ENCODE peak calls at places on chromosomes 2 and 18, in eight cellular contexts. E, W, S, H, V, X, I and Z are unnamed samples.

GRCh38 chr2:16821696-16822095 is 156.1 kb upstream of the CYRIA start:
- DNase-seq in E (no peak), W (no peak), S (no peak), H (no peak), V (no peak), X (no peak), I (no peak), Z (no peak)

GRCh38 chr18:22482948-22483347 is 65.2 kb upstream of the CTAGE1 start:
- DNase-seq in E (no peak), W (no peak), S (no peak), H (no peak), V (no peak), X (no peak), I (no peak), Z (no peak)

GRCh38 chr2:55047677-55048299 is 2.5 kb downstream of the RTN4 start:
- DNase-seq in E (peak; percentile 89), W (no peak), S (peak; percentile 73), H (peak; percentile 18), V (peak; percentile 65), X (peak; percentile 61), I (no peak), Z (peak; percentile 60)

GRCh38 chr2:241865957-241866858 is 3.3 kb upstream of the RTP5 start:
- DNase-seq in E (no peak), W (no peak), S (no peak), H (no peak), V (peak; percentile 21), X (peak; percentile 19), I (peak; percentile 58), Z (peak; percentile 43)

GRCh38 chr2:39228413-39229209 is 15.2 kb downstream of the CDKL4 start:
- DNase-seq in E (peak; percentile 28), W (no peak), S (no peak), H (no peak), V (no peak), X (no peak), I (peak; percentile 77), Z (no peak)

GRCh38 chr2:119760876-119761275 is 1.2 kb downstream of the PTPN4 start:
- DNase-seq in E (no peak), W (peak; percentile 27), S (peak; percentile 47), H (no peak), V (peak; percentile 57), X (peak; percentile 53), I (no peak), Z (peak; percentile 45)

GRCh38 chr2:113124181-113124961 is 3.0 kb upstream of the IL1RN start:
- DNase-seq in E (no peak), W (peak; percentile 37), S (peak; percentile 66), H (peak; percentile 36), V (peak; percentile 26), X (peak; percentile 25), I (peak; percentile 48), Z (no peak)

GRCh38 chr2:159103411-159103810 is 135.0 kb downstream of the TANC1 start:
- DNase-seq in E (no peak), W (no peak), S (no peak), H (no peak), V (no peak), X (no peak), I (no peak), Z (no peak)

GRCh38 chr2:2033691-2034090 is 289.4 kb upstream of the PXDN start:
- DNase-seq in E (no peak), W (no peak), S (no peak), H (no peak), V (no peak), X (no peak), I (no peak), Z (no peak)

GRCh38 chr2:86046985-86047384 is 58.7 kb downstream of the POLR1A start:
- DNase-seq in E (no peak), W (no peak), S (no peak), H (no peak), V (no peak), X (peak; percentile 52), I (no peak), Z (no peak)

GRCh38 chr2:215447056-215447455 is 11.2 kb upstream of the FN1 start:
- DNase-seq in E (no peak), W (no peak), S (no peak), H (no peak), V (no peak), X (no peak), I (no peak), Z (no peak)

GRCh38 chr2:53075760-53076159 is 691.8 kb upstream of the CHAC2 start:
- DNase-seq in E (no peak), W (no peak), S (no peak), H (no peak), V (no peak), X (no peak), I (no peak), Z (peak; percentile 55)

GRCh38 chr2:71240794-71241193 is 13.9 kb upstream of the PAIP2B start:
- DNase-seq in E (no peak), W (no peak), S (no peak), H (no peak), V (no peak), X (no peak), I (no peak), Z (peak; percentile 85)

GRCh38 chr2:128607440-128607839 is 288.8 kb upstream of the HS6ST1 start:
- DNase-seq in E (no peak), W (no peak), S (no peak), H (no peak), V (no peak), X (no peak), I (no peak), Z (no peak)

GRCh38 chr2:149136111-149136510 is 97.6 kb downstream of the LYPD6B start:
- DNase-seq in E (no peak), W (no peak), S (no peak), H (no peak), V (no peak), X (no peak), I (no peak), Z (no peak)

GRCh38 chr2:71777946-71778345 is 324.6 kb downstream of the DYSF start:
- DNase-seq in E (no peak), W (no peak), S (no peak), H (no peak), V (no peak), X (no peak), I (no peak), Z (no peak)

GRCh38 chr18:34740101-34740500 is 30.0 kb downstream of the DTNA start:
- DNase-seq in E (no peak), W (no peak), S (no peak), H (no peak), V (no peak), X (no peak), I (no peak), Z (no peak)

GRCh38 chr2:216583606-216584005 is 49.6 kb upstream of the IGFBP2 start:
- DNase-seq in E (no peak), W (no peak), S (no peak), H (no peak), V (no peak), X (no peak), I (no peak), Z (no peak)

GRCh38 chr2:229572434-229573338 is 141.7 kb downstream of the DNER start:
- DNase-seq in E (no peak), W (no peak), S (no peak), H (no peak), V (no peak), X (peak; percentile 10), I (no peak), Z (no peak)

GRCh38 chr18:33873127-33873526 is 295.1 kb downstream of the ASXL3 start:
- DNase-seq in E (no peak), W (no peak), S (no peak), H (no peak), V (no peak), X (no peak), I (no peak), Z (no peak)

GRCh38 chr18:61892683-61893303 is at the start of gene RNF152:
- DNase-seq in E (no peak), W (no peak), S (no peak), H (no peak), V (peak; percentile 54), X (peak; percentile 38), I (peak; percentile 40), Z (no peak)

GRCh38 chr2:33038230-33038629 is 91.5 kb downstream of the LTBP1 start:
- DNase-seq in E (no peak), W (no peak), S (peak; percentile 21), H (no peak), V (no peak), X (no peak), I (no peak), Z (no peak)

GRCh38 chr2:135829420-135829983 is 7.5 kb downstream of the LCT start:
- DNase-seq in E (no peak), W (no peak), S (no peak), H (no peak), V (no peak), X (no peak), I (no peak), Z (no peak)